ENCODE peak calls at places on chromosomes 5 and 9, in four cellular contexts. U, A, B and F are unnamed samples.

GRCh38 chr9:127518091-127518856 is 67.0 kb downstream of the LRSAM1 start:
- DNase-seq in U (no peak), A (no peak), B (no peak), F (no peak)

GRCh38 chr9:136723362-136723976 is 11.1 kb downstream of the DIPK1B start:
- DNase-seq in U (no peak), A (no peak), B (no peak), F (no peak)

GRCh38 chr5:73446631-73447233 is 1.8 kb downstream of the FOXD1 start:
- DNase-seq in U (no peak), A (no peak), B (no peak), F (no peak)

GRCh38 chr5:132009706-132010405 is 1.6 kb downstream of the ACSL6 start:
- DNase-seq in U (peak), A (no peak), B (no peak), F (no peak)

GRCh38 chr9:99296375-99296951 is 74.4 kb downstream of the SEC61B start:
- DNase-seq in U (peak), A (no peak), B (no peak), F (no peak)

GRCh38 chr9:75713373-75713772 is 177.1 kb upstream of the PCSK5 start:
- DNase-seq in U (no peak), A (no peak), B (no peak), F (no peak)

GRCh38 chr9:5185220-5185840 is at the start of gene INSL6:
- DNase-seq in U (no peak), A (no peak), B (no peak), F (no peak)

GRCh38 chr5:169197343-169197742 is 103.6 kb downstream of the SLIT3 start:
- DNase-seq in U (no peak), A (peak), B (no peak), F (no peak)

GRCh38 chr5:179410291-179411160 is 65.3 kb upstream of the ADAMTS2 start:
- DNase-seq in U (no peak), A (no peak), B (no peak), F (no peak)

GRCh38 chr9:70412678-70413426 is 1.6 kb downstream of the KLF9 start:
- DNase-seq in U (peak), A (peak), B (peak), F (peak)

GRCh38 chr5:114319821-114320220 is 42.0 kb upstream of the KCNN2 start:
- DNase-seq in U (no peak), A (no peak), B (no peak), F (no peak)

GRCh38 chr9:137880976-137881530 is 3.5 kb downstream of the CACNA1B start:
- DNase-seq in U (no peak), A (no peak), B (no peak), F (no peak)

GRCh38 chr9:80213613-80214012 is 641.8 kb downstream of the TLE4 start:
- DNase-seq in U (no peak), A (no peak), B (no peak), F (no peak)

GRCh38 chr9:98149422-98149821 is 30.4 kb upstream of the TRIM14 start:
- DNase-seq in U (no peak), A (no peak), B (no peak), F (no peak)

GRCh38 chr5:74085186-74085585 is 459.2 kb downstream of the ARHGEF28 start:
- DNase-seq in U (no peak), A (no peak), B (no peak), F (no peak)

GRCh38 chr5:122586351-122586750 is 188.5 kb upstream of the SNX2 start:
- DNase-seq in U (no peak), A (no peak), B (no peak), F (no peak)

GRCh38 chr5:6750142-6750840 is 37.1 kb downstream of the TENT4A start:
- DNase-seq in U (no peak), A (no peak), B (no peak), F (peak)
- TF ChIP-seq POLR2A in U (no peak), A (no peak), B (no peak), F (no peak)

DNA sequence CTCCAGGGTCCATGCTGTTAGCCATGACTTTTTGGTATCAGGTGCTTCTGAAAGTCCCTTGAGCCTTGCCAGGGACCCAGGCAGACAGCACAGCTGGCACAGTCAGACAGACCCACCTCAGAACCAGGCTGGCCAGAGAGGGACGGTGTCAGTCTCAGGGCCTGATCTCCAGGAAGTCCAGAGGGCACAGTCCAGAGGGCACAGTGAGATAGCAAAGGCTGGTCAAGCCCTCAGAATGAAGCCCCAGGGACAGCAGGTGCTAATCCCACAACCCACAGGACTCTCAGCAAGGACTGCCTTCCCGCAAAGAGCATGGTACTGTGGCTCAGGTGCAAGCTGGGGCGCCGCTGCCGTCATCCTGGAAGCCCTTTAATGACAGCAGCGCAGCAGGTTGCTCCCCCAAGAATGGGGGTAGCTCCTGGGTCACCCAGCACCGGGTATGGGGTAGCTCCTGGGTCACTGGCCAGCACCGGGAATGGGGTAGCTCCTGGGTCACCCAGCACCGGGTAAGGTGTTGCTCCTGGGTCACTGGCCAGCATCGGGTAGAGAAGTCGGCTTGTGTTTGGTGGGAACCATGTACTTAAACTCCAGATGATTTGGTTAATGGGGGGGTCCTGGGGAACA is 105.6 kb upstream of the PHYKPL start:
- DNase-seq in U (peak), A (no peak), B (no peak), F (no peak)
- TF ChIP-seq POLR2A in U (peak), A (no peak), B (no peak), F (no peak)

GRCh38 chr9:38390851-38391250 is 1.7 kb upstream of the ALDH1B1 start:
- DNase-seq in U (no peak), A (no peak), B (no peak), F (no peak)

GRCh38 chr9:38392235-38393127 is at the start of gene ALDH1B1:
- DNase-seq in U (peak), A (peak), B (peak), F (peak)

GRCh38 chr9:38394419-38394818 is 1.9 kb downstream of the ALDH1B1 start:
- DNase-seq in U (no peak), A (no peak), B (no peak), F (no peak)

GRCh38 chr9:38391278-38392118 is 1.0 kb upstream of the ALDH1B1 start:
- DNase-seq in U (no peak), A (no peak), B (no peak), F (no peak)

DNA sequence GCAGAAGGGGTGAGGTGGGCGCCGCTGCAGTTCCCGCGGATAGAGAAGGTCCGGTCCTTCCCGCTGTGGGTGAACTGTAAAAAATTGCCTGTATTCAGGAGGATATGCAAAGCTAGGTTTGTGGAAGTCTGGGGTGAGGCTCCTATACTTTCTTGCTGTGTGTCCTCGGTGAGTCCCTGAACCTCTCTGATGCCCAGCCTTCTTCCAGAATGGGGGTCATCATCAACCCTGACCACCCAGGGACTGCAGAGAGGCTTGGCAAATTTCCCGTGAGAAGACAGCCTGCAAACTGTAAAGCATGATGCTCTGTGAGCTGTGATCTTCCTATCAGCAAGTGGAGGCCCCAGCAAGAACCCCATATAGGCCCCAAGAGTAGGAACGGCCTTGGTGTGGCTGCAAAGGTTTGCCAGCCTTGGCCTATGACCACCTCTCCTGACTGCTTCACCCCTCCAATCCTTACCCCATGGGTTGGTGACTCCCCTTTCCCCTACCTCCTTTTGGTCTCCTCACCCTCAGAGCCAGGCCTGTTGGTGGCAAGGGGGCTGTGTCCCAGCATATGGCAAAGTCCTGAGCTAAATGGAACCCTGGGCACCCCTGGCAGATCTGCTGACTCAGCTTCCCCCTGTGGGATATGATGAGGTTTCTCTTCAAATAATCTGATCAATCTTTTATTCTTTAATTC is 767 bp downstream of the ALDH1B1 start:
- DNase-seq in U (no peak), A (no peak), B (no peak), F (no peak)
- TF ChIP-seq POLR2A in U (no peak), A (no peak), B (no peak), F (no peak)

GRCh38 chr5:5270958-5271605 is 131.0 kb downstream of the ADAMTS16 start:
- DNase-seq in U (peak), A (peak), B (peak), F (peak)
- TF ChIP-seq POLR2A in U (no peak), A (no peak), B (no peak), F (no peak)

GRCh38 chr5:141349917-141350619 is at the start of gene PCDHGB1:
- DNase-seq in U (no peak), A (no peak), B (no peak), F (no peak)
- TF ChIP-seq POLR2A in U (no peak), A (no peak), B (no peak), F (no peak)

DNA sequence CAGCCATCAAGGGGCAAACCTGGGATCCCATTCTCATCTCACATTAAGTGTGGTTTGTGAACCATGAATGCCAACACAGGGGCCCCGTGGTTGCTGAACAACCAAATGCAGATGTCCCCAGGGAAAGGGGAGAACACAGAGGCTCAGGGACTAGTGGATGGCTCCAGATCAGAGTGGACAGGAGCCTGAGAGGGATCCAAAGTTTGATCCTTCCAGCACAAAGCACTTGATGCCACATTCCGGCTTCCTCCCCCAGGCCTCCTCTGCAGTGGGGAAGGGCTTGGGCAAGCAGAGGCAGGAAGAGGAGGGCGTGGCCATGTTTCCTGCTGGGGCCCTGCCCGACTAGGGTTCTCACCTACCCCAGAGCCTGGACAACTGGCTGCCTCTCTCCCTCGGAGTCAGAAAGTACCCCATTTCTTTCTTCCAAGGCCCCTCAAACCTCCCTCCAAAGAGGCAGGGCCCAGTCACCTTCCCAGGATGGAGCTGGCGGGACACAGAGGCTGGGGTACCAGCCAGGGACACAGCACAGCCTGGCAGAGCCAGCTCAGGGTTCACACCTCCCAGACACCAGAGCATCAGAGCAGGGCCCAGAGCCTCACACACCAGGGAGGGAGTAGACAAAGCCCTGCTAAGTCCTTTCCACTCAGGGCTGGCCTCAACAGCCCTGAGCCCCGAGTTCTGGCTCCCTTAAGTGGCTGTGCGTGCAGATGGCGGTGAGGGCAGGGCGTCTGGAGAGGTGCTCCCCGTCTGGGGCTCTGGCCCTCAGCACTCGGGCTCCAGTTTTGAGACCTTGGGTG is 4.3 kb upstream of the RNF44 start:
- DNase-seq in U (peak), A (peak), B (peak), F (peak)
- TF ChIP-seq POLR2A in U (no peak), A (no peak), B (no peak), F (no peak)

GRCh38 chr9:27534658-27535209 is 5.1 kb upstream of the MOB3B start:
- DNase-seq in U (no peak), A (no peak), B (no peak), F (no peak)

GRCh38 chr9:27534131-27534530 is 4.5 kb upstream of the MOB3B start:
- DNase-seq in U (no peak), A (no peak), B (no peak), F (no peak)

GRCh38 chr9:27537027-27537435 is 7.4 kb upstream of the MOB3B start:
- DNase-seq in U (peak), A (no peak), B (no peak), F (no peak)

GRCh38 chr9:27536168-27536567 is 6.6 kb upstream of the MOB3B start:
- DNase-seq in U (no peak), A (no peak), B (no peak), F (no peak)

DNA sequence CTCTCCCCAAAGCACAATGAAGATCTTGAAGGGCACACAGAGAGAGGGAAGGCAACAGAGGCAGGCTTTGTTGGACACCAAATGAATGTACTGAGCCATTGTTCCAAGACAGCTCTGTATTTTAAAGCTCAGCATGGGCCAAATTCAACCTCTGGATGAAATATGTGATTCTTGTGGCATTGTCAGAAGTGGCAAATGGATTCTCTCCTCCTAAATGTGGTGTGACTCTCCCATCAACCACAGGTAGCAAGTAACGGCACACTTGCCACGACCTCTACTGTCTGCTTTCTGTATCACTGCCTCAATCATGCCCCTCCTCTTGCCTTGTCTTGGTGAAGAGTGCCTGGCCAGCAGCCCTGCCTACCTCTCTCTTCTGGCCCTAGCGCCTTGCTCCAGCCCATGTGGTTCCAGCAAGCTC is 6.1 kb upstream of the MOB3B start:
- DNase-seq in U (no peak), A (no peak), B (no peak), F (no peak)
- TF ChIP-seq POLR2A in U (no peak), A (no peak), B (no peak), F (no peak)

DNA sequence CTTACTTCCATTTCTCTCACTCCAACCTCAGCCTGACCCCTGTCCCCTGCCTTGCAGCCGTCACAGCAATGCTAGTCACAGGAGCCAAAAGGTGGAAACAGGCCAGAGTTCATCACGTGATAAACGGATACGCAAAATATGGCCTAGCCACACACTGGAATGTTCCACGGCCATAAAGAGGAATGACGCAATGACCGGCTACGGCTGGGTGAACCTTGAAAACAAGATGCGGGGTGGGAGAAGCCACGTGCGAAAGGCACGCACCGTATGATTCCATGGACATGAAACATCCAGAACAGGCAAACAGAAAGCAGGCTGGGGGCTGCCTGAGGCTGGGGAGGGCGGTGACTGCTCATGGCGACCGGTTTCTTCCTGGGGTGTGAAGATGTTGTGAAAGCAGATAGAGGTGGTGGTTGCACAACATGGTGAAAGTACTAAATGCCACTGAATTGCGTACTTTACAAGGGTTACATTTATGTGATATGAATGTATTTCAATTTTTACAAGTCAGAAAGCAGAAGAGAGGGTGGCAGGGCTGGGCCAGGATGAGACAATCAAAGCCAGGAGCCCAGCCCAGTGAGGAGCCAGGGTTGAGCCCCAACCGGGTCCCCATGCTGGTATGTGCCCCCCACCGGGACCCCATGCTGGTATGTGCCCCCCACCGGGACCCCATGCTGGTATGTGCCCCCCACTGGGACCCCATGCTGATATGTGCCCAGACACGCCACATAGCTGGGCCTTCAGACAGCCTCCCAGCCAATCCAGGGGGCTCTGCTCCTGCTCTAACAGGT is 117.8 kb upstream of the SARDH start:
- DNase-seq in U (peak), A (peak), B (peak), F (peak)
- TF ChIP-seq POLR2A in U (peak), A (no peak), B (no peak), F (no peak)